ENCODE peak calls at places on chromosomes 1 and 21, in ten cellular contexts. Z is SJSA1; R is tibial artery; U is A673; G is left ventricle myocardium inferior; V is cardiac muscle cell; I is CD8-positive, alpha-beta T cell; L is hepatocyte; W is suprapubic skin; J is IMR-90. E is an unnamed sample. For H3K4me1, the result is how much of the 10 kb centered on the place peaks cover.

GRCh38 chr1:72547412-72547811 is 265.1 kb upstream of the NEGR1 start:
- DNase-seq in Z (no peak), R (no peak), U (peak), G (no peak), V (no peak), I (no peak), L (no peak), W (no peak), J (no peak), E (no peak)

GRCh38 chr1:168636642-168637111 is 60.3 kb downstream of the XCL1 start:
- DNase-seq in Z (no peak), R (peak), U (no peak), G (no peak), V (peak), I (no peak), L (peak), W (no peak), J (no peak), E (peak)

GRCh38 chr1:77228836-77229235 is 9.6 kb upstream of the PIGK start:
- DNase-seq in Z (no peak), R (no peak), U (no peak), G (no peak), V (no peak), I (no peak), L (no peak), W (no peak), J (no peak), E (no peak)

GRCh38 chr1:2830761-2831425 is 29.4 kb upstream of the TTC34 start:
- DNase-seq in Z (no peak), R (no peak), U (no peak), G (no peak), V (no peak), I (no peak), L (no peak), W (no peak), J (no peak), E (no peak)

GRCh38 chr1:35555601-35556477 is 1.4 kb downstream of the KIAA0319L start:
- DNase-seq in Z (no peak), R (no peak), U (no peak), G (no peak), V (no peak), I (no peak), L (peak), W (no peak), J (peak), E (no peak)

GRCh38 chr1:182698977-182699672 is 14.7 kb upstream of the RGS8 start:
- DNase-seq in Z (no peak), R (peak), U (no peak), G (peak), V (peak), I (no peak), L (no peak), W (peak), J (no peak), E (no peak)

GRCh38 chr21:26804895-26805609 is 40.2 kb downstream of the ADAMTS1 start:
- DNase-seq in Z (no peak), R (no peak), U (no peak), G (no peak), V (no peak), I (no peak), L (no peak), W (no peak), J (peak), E (no peak)

GRCh38 chr1:237677979-237678378 is 212.7 kb downstream of the ZP4 start:
- DNase-seq in Z (peak), R (no peak), U (peak), G (no peak), V (peak), I (no peak), L (peak), W (no peak), J (peak), E (no peak)

GRCh38 chr21:42216726-42217572 is 2.0 kb upstream of the ABCG1 start:
- DNase-seq in Z (no peak), R (no peak), U (no peak), G (no peak), V (no peak), I (no peak), L (no peak), W (peak), J (no peak), E (no peak)

GRCh38 chr1:168974611-168975010 is 131.9 kb upstream of the ATP1B1 start:
- DNase-seq in Z (no peak), R (no peak), U (no peak), G (no peak), V (no peak), I (no peak), L (no peak), W (no peak), J (no peak), E (no peak)

GRCh38 chr1:158013840-158014520 is 20.5 kb downstream of the KIRREL1 start:
- DNase-seq in Z (no peak), R (no peak), U (no peak), G (no peak), V (peak), I (no peak), L (no peak), W (no peak), J (peak), E (no peak)

GRCh38 chr1:16172964-16173446 is 17.1 kb upstream of the EPHA2 start:
- DNase-seq in Z (no peak), R (no peak), U (no peak), G (no peak), V (peak), I (no peak), L (peak), W (no peak), J (peak), E (no peak)

GRCh38 chr1:204255966-204256365 is 42.2 kb upstream of the GOLT1A start:
- DNase-seq in Z (no peak), R (no peak), U (no peak), G (no peak), V (peak), I (no peak), L (no peak), W (no peak), J (peak), E (no peak)

GRCh38 chr1:220902916-220903315 is 23.7 kb downstream of the HLX start:
- DNase-seq in Z (no peak), R (no peak), U (no peak), G (no peak), V (no peak), I (no peak), L (no peak), W (no peak), J (peak), E (no peak)

GRCh38 chr21:35002879-35003722 is 46.0 kb downstream of the RUNX1 start:
- DNase-seq in Z (no peak), R (no peak), U (no peak), G (no peak), V (peak), I (no peak), L (no peak), W (no peak), J (peak), E (no peak)

GRCh38 chr1:211734791-211735190 is 59.4 kb upstream of the NEK2 start:
- DNase-seq in Z (no peak), R (no peak), U (no peak), G (no peak), V (no peak), I (no peak), L (no peak), W (no peak), J (no peak), E (no peak)

GRCh38 chr1:159869173-159869572 is 6.7 kb upstream of the VSIG8 start:
- DNase-seq in Z (no peak), R (no peak), U (no peak), G (no peak), V (peak), I (no peak), L (no peak), W (no peak), J (peak), E (no peak)

GRCh38 chr1:194289569-194290266 is 1103.3 kb upstream of the B3GALT2 start:
- DNase-seq in Z (no peak), R (no peak), U (no peak), G (no peak), V (no peak), I (peak), L (no peak), W (no peak), J (no peak), E (no peak)

GRCh38 chr1:153963850-153964331 is 554 bp upstream of the SLC39A1 start:
- DNase-seq in Z (peak), R (no peak), U (no peak), G (peak), V (peak), I (no peak), L (peak), W (peak), J (no peak), E (peak)

GRCh38 chr1:24762133-24762676 is 17.0 kb downstream of the CLIC4 start:
- DNase-seq in Z (no peak), R (no peak), U (no peak), G (no peak), V (no peak), I (no peak), L (no peak), W (no peak), J (peak), E (no peak)

GRCh38 chr1:51642739-51643142 is 25.8 kb downstream of the OSBPL9 start:
- DNase-seq in Z (peak), R (no peak), U (peak), G (no peak), V (peak), I (no peak), L (peak), W (no peak), J (peak), E (no peak)

GRCh38 chr1:209618756-209619420 is 33.3 kb downstream of the LAMB3 start:
- DNase-seq in Z (no peak), R (no peak), U (peak), G (peak), V (no peak), I (no peak), L (no peak), W (no peak), J (no peak), E (no peak)

GRCh38 chr1:228824377-228824776 is 89.1 kb downstream of the RHOU start:
- DNase-seq in Z (no peak), R (no peak), U (no peak), G (no peak), V (no peak), I (peak), L (no peak), W (no peak), J (no peak), E (no peak)

GRCh38 chr1:59502009-59502691 is 205.3 kb downstream of the FGGY start:
- DNase-seq in Z (no peak), R (no peak), U (peak), G (no peak), V (peak), I (no peak), L (no peak), W (no peak), J (no peak), E (no peak)

GRCh38 chr1:66648896-66649597 is 103.2 kb upstream of the DYNLT5 start:
- DNase-seq in Z (no peak), R (no peak), U (no peak), G (no peak), V (no peak), I (no peak), L (no peak), W (no peak), J (no peak), E (no peak)

GRCh38 chr1:42735477-42736105 is 4.4 kb downstream of the CLDN19 start:
- DNase-seq in Z (no peak), R (no peak), U (no peak), G (no peak), V (no peak), I (no peak), L (no peak), W (no peak), J (no peak), E (no peak)

GRCh38 chr1:112735752-112736151 is 20.6 kb upstream of the PPM1J start:
- DNase-seq in Z (peak), R (no peak), U (no peak), G (no peak), V (peak), I (no peak), L (no peak), W (no peak), J (peak), E (no peak)

GRCh38 chr21:17848228-17848627 is 29.1 kb upstream of the C21orf91 start:
- DNase-seq in Z (peak), R (peak), U (no peak), G (peak), V (peak), I (no peak), L (peak), W (no peak), J (peak), E (no peak)

GRCh38 chr21:35256468-35256988 is 207.4 kb upstream of the RUNX1 start:
- DNase-seq in Z (peak), R (peak), U (peak), G (peak), V (peak), I (no peak), L (peak), W (no peak), J (peak), E (peak)

GRCh38 chr1:58584082-58584895 is 7.2 kb upstream of the TACSTD2 start:
- DNase-seq in Z (peak), R (peak), U (peak), G (no peak), V (peak), I (no peak), L (peak), W (no peak), J (peak), E (peak)

GRCh38 chr1:199546323-199546722 is 481.2 kb upstream of the NR5A2 start:
- DNase-seq in Z (no peak), R (no peak), U (no peak), G (no peak), V (no peak), I (no peak), L (no peak), W (no peak), J (peak), E (no peak)

GRCh38 chr1:33460947-33461629 is 11.4 kb upstream of the ZSCAN20 start:
- DNase-seq in Z (no peak), R (peak), U (no peak), G (peak), V (no peak), I (no peak), L (no peak), W (no peak), J (no peak), E (no peak)

GRCh38 chr21:33971492-33972013 is 55.9 kb upstream of the ATP5PO start:
- DNase-seq in Z (peak), R (no peak), U (no peak), G (no peak), V (peak), I (no peak), L (peak), W (no peak), J (peak), E (no peak)

GRCh38 chr1:52139817-52140540 is 1.9 kb upstream of the ZFYVE9 start:
- DNase-seq in Z (peak), R (no peak), U (peak), G (no peak), V (peak), I (no peak), L (peak), W (no peak), J (peak), E (no peak)

GRCh38 chr1:15056515-15057285 is 96.8 kb upstream of the TMEM51 start:
- DNase-seq in Z (no peak), R (no peak), U (no peak), G (no peak), V (peak), I (no peak), L (no peak), W (no peak), J (peak), E (no peak)

DNA sequence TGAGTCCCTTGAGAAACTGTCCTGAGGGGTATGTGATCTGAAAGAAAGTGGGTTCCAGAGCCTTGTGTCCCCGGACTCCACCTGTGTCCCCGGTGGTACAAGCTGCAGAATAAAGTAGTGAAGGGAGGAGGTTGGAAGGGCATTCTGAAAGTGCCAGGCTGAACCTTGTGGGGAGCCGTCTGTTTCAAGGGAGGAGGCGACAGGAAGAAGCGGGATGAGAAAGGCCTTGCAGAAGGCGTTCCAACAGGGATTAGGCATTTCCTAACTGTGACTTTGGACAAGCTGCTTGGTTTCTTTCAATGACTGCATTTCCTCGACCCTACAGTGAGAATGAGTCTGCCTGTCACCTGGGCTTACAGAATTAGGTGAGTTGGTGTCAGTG is 5.8 kb downstream of the FOXD3 start:
- DNase-seq in Z (no peak), R (no peak), U (no peak), G (no peak), V (no peak), I (no peak), L (no peak), W (no peak), J (no peak), E (no peak)
- H3K4me1 ChIP-seq in Z (under half), R (under half), U (under half), G (under half), V (under half), I (under half), L (under half), W (under half), J (under half), E (under half)

DNA sequence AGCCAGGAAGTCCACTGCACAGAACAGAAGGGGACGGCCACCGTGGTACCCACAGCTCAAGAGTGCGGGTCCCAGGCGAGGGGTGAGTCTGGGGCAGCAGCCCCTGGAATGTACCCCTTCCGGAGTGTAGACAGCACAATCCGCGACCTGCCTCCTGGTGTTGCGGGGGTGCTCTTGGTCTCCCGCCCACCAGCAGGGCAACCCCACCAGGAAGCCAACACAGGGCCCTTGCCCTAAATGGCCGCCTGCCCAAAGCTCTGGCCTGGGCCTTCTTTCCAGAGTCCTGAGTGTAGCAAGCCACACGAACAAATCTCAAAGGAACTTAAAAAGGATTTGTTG is 1.1 kb upstream of the SLC19A1 start:
- DNase-seq in Z (no peak), R (peak), U (no peak), G (peak), V (no peak), I (peak), L (no peak), W (peak), J (no peak), E (peak)
- H3K4me3 ChIP-seq in Z (no peak), R (no peak), U (peak), G (no peak), V (no peak), I (no peak), L (no peak), W (peak), J (no peak), E (no peak)

GRCh38 chr1:86712088-86712860 is 7.9 kb downstream of the SH3GLB1 start:
- DNase-seq in Z (no peak), R (no peak), U (no peak), G (no peak), V (no peak), I (no peak), L (no peak), W (no peak), J (no peak), E (no peak)
- H3K4me1 ChIP-seq in Z (under half), R (under half), U (under half), G (half or more), V (half or more), I (under half), L (under half), W (half or more), J (under half), E (under half)

DNA sequence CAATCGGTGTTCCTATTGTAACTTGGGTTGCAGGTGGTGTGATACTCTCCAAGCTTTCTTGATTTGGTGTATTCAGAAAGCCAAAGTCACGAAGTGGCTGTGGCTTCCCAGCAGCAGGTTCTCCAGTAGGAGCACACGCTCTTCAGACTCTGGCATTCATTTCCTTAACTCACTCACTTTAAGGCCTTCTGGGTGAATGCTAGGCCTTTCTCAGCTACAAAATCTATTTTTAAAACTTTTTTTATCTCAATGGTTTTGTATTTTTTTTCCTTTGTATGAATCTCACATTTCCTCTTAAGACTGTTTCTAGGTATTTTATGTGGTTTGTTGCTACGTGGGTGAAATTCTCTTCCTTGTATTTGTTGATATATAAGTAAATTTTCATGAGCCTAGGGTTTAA is 22.9 kb upstream of the PKN2 start:
- DNase-seq in Z (no peak), R (no peak), U (no peak), G (no peak), V (no peak), I (no peak), L (no peak), W (no peak), J (no peak), E (no peak)
- H3K4me3 ChIP-seq in Z (no peak), R (no peak), U (no peak), G (no peak), V (no peak), I (peak), L (no peak), W (no peak), J (no peak), E (no peak)

DNA sequence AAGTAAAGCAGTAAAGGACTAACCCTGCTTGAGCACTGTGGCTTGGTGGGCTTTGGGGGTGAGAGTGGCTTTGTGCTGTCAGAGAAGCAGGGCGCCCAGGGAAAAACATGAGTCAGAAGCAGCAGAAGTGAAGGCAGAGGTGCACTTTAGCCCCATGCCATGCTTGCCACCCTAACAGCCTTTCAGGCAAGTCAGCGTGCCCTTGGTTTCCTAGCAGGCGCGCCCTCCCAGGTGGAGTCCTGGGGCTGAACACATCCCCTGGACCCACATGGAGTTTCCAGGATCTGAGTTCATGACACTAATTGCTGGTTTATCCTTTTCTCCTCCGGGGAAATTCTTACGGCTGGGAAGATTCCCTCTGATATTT is 106.6 kb downstream of the TLR5 start:
- DNase-seq in Z (no peak), R (no peak), U (no peak), G (no peak), V (no peak), I (no peak), L (no peak), W (no peak), J (no peak), E (no peak)
- H3K4me1 ChIP-seq in Z (under half), R (under half), U (under half), G (under half), V (under half), I (under half), L (under half), W (under half), J (under half), E (under half)

GRCh38 chr1:109642610-109643009 is 13.3 kb upstream of the GSTM4 start:
- DNase-seq in Z (no peak), R (no peak), U (no peak), G (no peak), V (no peak), I (no peak), L (no peak), W (no peak), J (peak), E (no peak)
- H3K4me3 ChIP-seq in Z (no peak), R (no peak), U (no peak), G (no peak), V (no peak), I (no peak), L (no peak), W (no peak), J (no peak), E (no peak)

DNA sequence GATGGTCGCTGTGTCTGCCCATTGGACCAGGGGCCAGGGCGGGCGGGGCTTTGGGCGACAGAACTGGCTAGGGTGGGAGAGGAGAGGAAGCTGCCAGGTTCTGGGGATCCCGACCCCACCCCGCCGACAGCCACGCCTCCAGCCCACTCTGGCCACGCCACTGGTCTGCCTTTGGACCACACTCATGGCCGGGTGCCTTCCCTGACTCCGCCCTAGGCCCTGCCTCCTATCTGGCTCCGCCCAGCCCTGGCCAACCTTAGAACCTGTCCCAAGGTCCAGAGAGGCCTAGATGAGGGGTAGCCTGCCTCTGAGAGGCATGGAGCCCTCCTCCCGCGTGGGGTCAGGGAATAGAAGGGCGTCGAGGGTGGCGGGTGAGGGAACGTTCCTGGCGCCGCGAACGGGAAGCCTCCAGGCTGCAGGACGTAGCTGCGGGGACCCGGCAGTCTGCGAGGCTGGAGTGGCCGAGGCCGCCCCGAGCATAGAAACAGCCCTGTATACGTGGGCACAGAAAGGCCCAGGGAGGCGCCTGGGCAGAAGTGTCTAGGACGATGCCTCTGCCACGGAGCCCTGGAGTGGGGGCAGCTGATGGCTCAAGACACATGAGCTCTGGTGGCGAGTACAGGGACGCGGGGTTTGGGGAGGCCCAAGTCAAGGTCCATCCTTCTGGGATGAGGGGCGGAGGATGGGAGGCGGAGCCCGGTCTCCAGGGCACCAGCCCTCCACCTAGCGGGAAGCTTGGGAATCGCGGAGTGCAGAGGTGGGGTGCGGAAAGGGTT is 11.5 kb upstream of the COL16A1 start:
- DNase-seq in Z (peak), R (peak), U (peak), G (peak), V (peak), I (no peak), L (peak), W (peak), J (peak), E (peak)
- H3K4me1 ChIP-seq in Z (half or more), R (under half), U (under half), G (under half), V (under half), I (under half), L (under half), W (half or more), J (under half), E (under half)

E was measured in breast epithelium.